ENCODE peak calls at places on chromosomes 4 and X, in four cellular contexts. O is H4, X is fibroblast of lung, J is K562. I is an unnamed sample.

GRCh38 chr4:95367824-95368223 is 180.9 kb downstream of the UNC5C start:
- DNase-seq in J (no peak), O (no peak), X (no peak), I (no peak)

GRCh38 chrX:136318895-136319597 is 18.3 kb downstream of the ADGRG4 start:
- DNase-seq in X (no peak), J (no peak), O (no peak), I (peak)

GRCh38 chr4:123559955-123560669 is 163.5 kb downstream of the SPRY1 start:
- DNase-seq in O (no peak), J (no peak), X (peak), I (no peak)

GRCh38 chrX:18885317-18886004 is 98.5 kb downstream of the PHKA2 start:
- DNase-seq in J (no peak), O (no peak), X (peak), I (no peak)

GRCh38 chr4:108512615-108513505 is 107.5 kb upstream of the RPL34 start:
- DNase-seq in O (peak), J (peak), X (peak), I (peak)

GRCh38 chrX:54415534-54416350 is 24.5 kb upstream of the TSR2 start:
- DNase-seq in X (peak), O (peak), J (no peak), I (no peak)

GRCh38 chrX:66019974-66020373 is 19.9 kb downstream of the VSIG4 start:
- DNase-seq in X (no peak), O (no peak), J (no peak), I (no peak)

GRCh38 chr4:100428051-100428450 is 89.8 kb downstream of the EMCN start:
- DNase-seq in J (no peak), X (peak), O (peak), I (peak)

GRCh38 chr4:181077416-181077815 is 1165.8 kb upstream of the TENM3 start:
- DNase-seq in J (no peak), O (no peak), X (no peak), I (no peak)

GRCh38 chrX:40261955-40262596 is 164.3 kb upstream of the BCOR start:
- DNase-seq in O (no peak), J (peak), X (no peak), I (no peak)

GRCh38 chr4:185651851-185652250 is 116.5 kb upstream of the PDLIM3 start:
- DNase-seq in J (no peak), O (no peak), X (no peak), I (no peak)

GRCh38 chr4:25756503-25756902 is 100.9 kb downstream of the SLC34A2 start:
- DNase-seq in O (no peak), J (no peak), X (peak), I (no peak)

GRCh38 chr4:21901831-21902230 is 46.7 kb downstream of the KCNIP4 start:
- DNase-seq in J (no peak), O (no peak), X (peak), I (no peak)

GRCh38 chrX:68133181-68133580 is 300.1 kb downstream of the OPHN1 start:
- DNase-seq in X (no peak), O (no peak), J (no peak), I (no peak)

I was measured in A673.